ENCODE peak calls at places on chromosomes 3 and 15, in ten cellular contexts. J is astrocyte of the spinal cord; H is activated naive CD8-positive, alpha-beta T cell treated with anti-CD3 and anti-CD28 coated beads, Interleukin-2, amount 50 U/mL, for 24 hours; D is ELR; G is hepatocyte; A is progenitor cell of endocrine pancreas; W is activated T-helper 1 cell treated with anti-CD3 and anti-CD28 coated beads, Interleukin-12 subunit alpha, Interleukin-12 subunit beta, Interleukin-2, Interleukin-4 antibody, amounts not matched to agents 30 ng/mL and 10 ng/mL and 1 ng/mL, durations not matched to agents 14 hours and 24 hours and 36 hours; F is activated CD8-positive, alpha-beta memory T cell treated with anti-CD3 and anti-CD28 coated beads for 4 hours; P is brain microvascular endothelial cell; I is stimulated activated CD4-positive, alpha-beta T cell treated with anti-CD3 and anti-CD28 coated beads, TNF-alpha, amount 100 ng/mL, for 24 hours. V is an unnamed sample.

GRCh38 chr15:77483426-77483825 is 62.7 kb downstream of the HMG20A start:
- DNase-seq in H (no peak), J (peak; percentile 65), I (no peak), D (no peak), W (no peak), P (no peak), A (no peak), G (no peak), F (no peak), V (no peak)

GRCh38 chr15:100968043-100968966 is 49.1 kb downstream of the LRRK1 start:
- DNase-seq in A (no peak), D (peak; percentile 72), I (no peak), P (peak; percentile 72), F (no peak), W (no peak), H (no peak), G (no peak), J (peak; percentile 67), V (peak; percentile 69)

GRCh38 chr3:125057186-125057850 is 1.5 kb upstream of the HEG1 start:
- DNase-seq in P (peak; percentile 67), G (no peak), F (no peak), A (no peak), I (no peak), J (peak; percentile 86), D (peak; percentile 93), H (no peak), W (no peak), V (peak; percentile 70)

GRCh38 chr3:43919067-43919466 is 228.3 kb downstream of the ABHD5 start:
- DNase-seq in D (peak; percentile 57), G (no peak), F (no peak), I (no peak), P (no peak), W (no peak), H (no peak), J (peak; percentile 37), A (no peak), V (no peak)

GRCh38 chr15:98728107-98728810 is 79.9 kb downstream of the IGF1R start:
- DNase-seq in J (no peak), D (peak; percentile 49), I (no peak), A (no peak), W (no peak), G (no peak), P (no peak), F (no peak), H (no peak), V (no peak)

GRCh38 chr3:127848131-127849129 is 26.1 kb upstream of the MGLL start:
- DNase-seq in F (no peak), P (peak; percentile 35), I (no peak), H (no peak), J (peak; percentile 15), W (no peak), D (no peak), G (peak; percentile 34), A (no peak), V (peak; percentile 21)

GRCh38 chr15:88900309-88900981 is 5.1 kb upstream of the HAPLN3 start:
- DNase-seq in W (no peak), F (no peak), G (peak; percentile 37), P (peak; percentile 84), I (no peak), H (no peak), A (no peak), D (peak; percentile 65), J (peak; percentile 36), V (peak; percentile 33)

GRCh38 chr3:17579289-17580031 is 163.0 kb downstream of the TBC1D5 start:
- DNase-seq in J (peak; percentile 11), W (no peak), H (no peak), F (no peak), G (no peak), D (no peak), I (no peak), P (peak; percentile 17), A (no peak), V (peak; percentile 45)

GRCh38 chr3:133401374-133402135 is 1.7 kb downstream of the BFSP2 start:
- DNase-seq in I (no peak), P (no peak), A (no peak), F (no peak), G (no peak), W (no peak), J (peak; percentile 70), D (no peak), H (no peak), V (peak; percentile 41)

GRCh38 chr3:9399746-9400145 is 2.3 kb downstream of the SETD5 start:
- DNase-seq in I (no peak), W (no peak), G (peak; percentile 92), F (no peak), A (peak; percentile 30), H (no peak), P (peak; percentile 94), J (peak; percentile 93), D (peak; percentile 90), V (peak; percentile 96)

GRCh38 chr3:62604301-62604700 is 231.0 kb upstream of the FEZF2 start:
- DNase-seq in A (no peak), F (no peak), W (no peak), H (no peak), D (peak; percentile 91), J (peak; percentile 88), I (no peak), P (peak; percentile 75), G (no peak), V (peak; percentile 91)

GRCh38 chr3:171679011-171679492 is 131.2 kb downstream of the PLD1 start:
- DNase-seq in G (peak; percentile 51), P (no peak), F (no peak), W (no peak), H (no peak), A (no peak), D (no peak), I (no peak), J (no peak), V (no peak)

GRCh38 chr3:47404955-47405790 is 24.4 kb downstream of the PTPN23 start:
- DNase-seq in D (no peak), I (no peak), A (no peak), H (no peak), P (no peak), J (peak; percentile 64), G (no peak), W (no peak), F (no peak), V (peak; percentile 46)

GRCh38 chr3:129317876-129318275 is 39.2 kb downstream of the HMCES start:
- DNase-seq in I (no peak), D (no peak), W (no peak), H (no peak), J (no peak), A (no peak), P (no peak), F (no peak), G (no peak), V (no peak)

GRCh38 chr3:126517986-126518778 is 609 bp upstream of the UROC1 start:
- DNase-seq in P (no peak), A (no peak), W (no peak), F (no peak), G (no peak), I (no peak), D (no peak), H (no peak), J (no peak), V (no peak)

GRCh38 chr15:99452728-99453643 is 112.8 kb upstream of the MEF2A start:
- DNase-seq in P (no peak), W (no peak), H (peak; percentile 28), F (no peak), D (peak; percentile 5), A (no peak), G (no peak), J (peak; percentile 62), I (no peak), V (peak; percentile 50)

GRCh38 chr15:70559223-70559823 is 204.0 kb downstream of the UACA start:
- DNase-seq in P (peak; percentile 21), F (no peak), G (peak; percentile 34), W (peak; percentile 54), J (peak; percentile 26), H (peak; percentile 56), D (peak; percentile 49), A (no peak), I (peak; percentile 42), V (peak; percentile 53)

GRCh38 chr15:48388017-48388936 is 57.0 kb downstream of the DUT start:
- DNase-seq in I (no peak), G (peak; percentile 17), D (no peak), J (peak; percentile 80), H (no peak), F (no peak), W (no peak), P (no peak), A (no peak), V (no peak)

GRCh38 chr3:43105224-43105596 is 669 bp downstream of the POMGNT2 start:
- DNase-seq in H (peak; percentile 16), F (no peak), J (no peak), W (peak; percentile 2), I (no peak), A (peak; percentile 14), P (no peak), G (no peak), D (peak; percentile 6), V (no peak)

GRCh38 chr15:87781959-87782625 is 474.4 kb downstream of the NTRK3 start:
- DNase-seq in H (no peak), I (no peak), P (no peak), G (no peak), W (no peak), D (no peak), J (no peak), A (no peak), F (no peak), V (no peak)

GRCh38 chr15:77569647-77570186 is 63.0 kb downstream of the LINGO1 start:
- DNase-seq in D (no peak), W (no peak), H (no peak), F (no peak), P (no peak), A (no peak), G (no peak), J (no peak), I (no peak), V (peak; percentile 6)

GRCh38 chr15:57327985-57328471 is 48.3 kb upstream of the CGNL1 start:
- DNase-seq in I (no peak), D (peak; percentile 100), P (peak; percentile 98), W (no peak), J (peak; percentile 92), A (no peak), F (no peak), H (no peak), G (no peak), V (peak; percentile 90)

GRCh38 chr15:64854041-64854440 is 12.3 kb downstream of the PLEKHO2 start:
- DNase-seq in A (no peak), P (no peak), G (no peak), F (no peak), I (no peak), H (no peak), D (no peak), W (no peak), J (peak; percentile 29), V (peak; percentile 55)

GRCh38 chr15:47824185-47824584 is 106.9 kb downstream of the SEMA6D start:
- DNase-seq in F (no peak), A (no peak), J (no peak), G (no peak), D (no peak), W (no peak), I (no peak), P (no peak), H (no peak), V (no peak)

GRCh38 chr3:195097331-195098255 is 173.4 kb downstream of the XXYLT1 start:
- DNase-seq in D (peak; percentile 31), I (no peak), J (no peak), A (no peak), P (no peak), F (no peak), H (no peak), W (no peak), G (no peak), V (no peak)